ENCODE peak calls at places on chromosome 11, in seven cellular contexts. One of them, this sample, is unnamed.

GRCh38 chr11:7964873-7965272 is 374 bp downstream of the NLRP10 start:
- DNase-seq in activated CD4-positive, alpha-beta T cell treated with anti-CD3 and anti-CD28 coated beads for 36 hours: no peak
- DNase-seq in amniotic stem cell: no peak
- DNase-seq in brain microvascular endothelial cell: no peak
- DNase-seq in non-pigmented ciliary epithelial cell: no peak
- DNase-seq in Caco-2: no peak
- DNase-seq in LoVo: no peak
- DNase-seq in this sample: no peak

GRCh38 chr11:115941481-115941993 is 437.3 kb upstream of the CADM1 start:
- DNase-seq in activated CD4-positive, alpha-beta T cell treated with anti-CD3 and anti-CD28 coated beads for 36 hours: peak
- DNase-seq in amniotic stem cell: no peak
- DNase-seq in brain microvascular endothelial cell: peak
- DNase-seq in non-pigmented ciliary epithelial cell: peak
- DNase-seq in Caco-2: no peak
- DNase-seq in LoVo: no peak
- DNase-seq in this sample: no peak

GRCh38 chr11:10305964-10306918 is 1.4 kb downstream of the ADM start:
- DNase-seq in activated CD4-positive, alpha-beta T cell treated with anti-CD3 and anti-CD28 coated beads for 36 hours: peak
- DNase-seq in amniotic stem cell: no peak
- DNase-seq in brain microvascular endothelial cell: no peak
- DNase-seq in non-pigmented ciliary epithelial cell: no peak
- DNase-seq in Caco-2: no peak
- DNase-seq in LoVo: no peak
- DNase-seq in this sample: peak

GRCh38 chr11:8066911-8067455 is 14.0 kb upstream of the TUB start:
- DNase-seq in activated CD4-positive, alpha-beta T cell treated with anti-CD3 and anti-CD28 coated beads for 36 hours: no peak
- DNase-seq in amniotic stem cell: no peak
- DNase-seq in brain microvascular endothelial cell: no peak
- DNase-seq in non-pigmented ciliary epithelial cell: no peak
- DNase-seq in Caco-2: no peak
- DNase-seq in LoVo: no peak
- DNase-seq in this sample: peak

GRCh38 chr11:82865841-82866240 is 34.4 kb downstream of the PRCP start:
- DNase-seq in activated CD4-positive, alpha-beta T cell treated with anti-CD3 and anti-CD28 coated beads for 36 hours: no peak
- DNase-seq in amniotic stem cell: no peak
- DNase-seq in brain microvascular endothelial cell: peak
- DNase-seq in non-pigmented ciliary epithelial cell: no peak
- DNase-seq in Caco-2: no peak
- DNase-seq in LoVo: no peak
- DNase-seq in this sample: no peak

GRCh38 chr11:107741044-107741823 is 29.4 kb upstream of the SLN start:
- DNase-seq in activated CD4-positive, alpha-beta T cell treated with anti-CD3 and anti-CD28 coated beads for 36 hours: peak
- DNase-seq in amniotic stem cell: no peak
- DNase-seq in brain microvascular endothelial cell: peak
- DNase-seq in non-pigmented ciliary epithelial cell: no peak
- DNase-seq in Caco-2: no peak
- DNase-seq in LoVo: peak
- DNase-seq in this sample: peak

GRCh38 chr11:74822187-74822586 is 73.5 kb downstream of the RNF169 start:
- DNase-seq in activated CD4-positive, alpha-beta T cell treated with anti-CD3 and anti-CD28 coated beads for 36 hours: no peak
- DNase-seq in amniotic stem cell: no peak
- DNase-seq in brain microvascular endothelial cell: peak
- DNase-seq in non-pigmented ciliary epithelial cell: peak
- DNase-seq in Caco-2: no peak
- DNase-seq in LoVo: no peak
- DNase-seq in this sample: peak

GRCh38 chr11:128688031-128688713 is 5.7 kb upstream of the FLI1 start:
- DNase-seq in activated CD4-positive, alpha-beta T cell treated with anti-CD3 and anti-CD28 coated beads for 36 hours: no peak
- DNase-seq in amniotic stem cell: no peak
- DNase-seq in brain microvascular endothelial cell: no peak
- DNase-seq in non-pigmented ciliary epithelial cell: no peak
- DNase-seq in Caco-2: no peak
- DNase-seq in LoVo: no peak
- DNase-seq in this sample: no peak

GRCh38 chr11:134578807-134579708 is 167.0 kb upstream of the B3GAT1 start:
- DNase-seq in activated CD4-positive, alpha-beta T cell treated with anti-CD3 and anti-CD28 coated beads for 36 hours: peak
- DNase-seq in amniotic stem cell: no peak
- DNase-seq in brain microvascular endothelial cell: no peak
- DNase-seq in non-pigmented ciliary epithelial cell: no peak
- DNase-seq in Caco-2: peak
- DNase-seq in LoVo: no peak
- DNase-seq in this sample: no peak

GRCh38 chr11:15038963-15039362 is 34.4 kb upstream of the CALCB start:
- DNase-seq in activated CD4-positive, alpha-beta T cell treated with anti-CD3 and anti-CD28 coated beads for 36 hours: peak
- DNase-seq in amniotic stem cell: no peak
- DNase-seq in brain microvascular endothelial cell: no peak
- DNase-seq in non-pigmented ciliary epithelial cell: no peak
- DNase-seq in Caco-2: no peak
- DNase-seq in LoVo: peak
- DNase-seq in this sample: peak

This sample was measured in cardiac muscle cell.